ENCODE peak calls at places on chromosomes 5 and 9, in four cellular contexts. M is ovary, L is right atrium auricular region, Z is heart right ventricle. D is an unnamed sample. For H3K9me3, the result is how much of the 10 kb centered on the place peaks cover.

GRCh38 chr9:121268598-121269029 is 652 bp downstream of the GSN start:
- DNase-seq in M (no peak), L (no peak), Z (no peak), D (no peak)

GRCh38 chr5:11174601-11175000 is 413.6 kb upstream of the DAP start:
- DNase-seq in M (no peak), L (no peak), Z (no peak), D (no peak)

GRCh38 chr5:30401479-30402058 is 791.9 kb upstream of the CDH6 start:
- DNase-seq in Z (peak), L (no peak), M (no peak), D (no peak)

GRCh38 chr5:78447775-78448424 is 87.5 kb downstream of the SCAMP1 start:
- DNase-seq in L (no peak), M (no peak), Z (no peak), D (no peak)

GRCh38 chr5:79787448-79787847 is 97.8 kb downstream of the CMYA5 start:
- DNase-seq in M (no peak), Z (peak), L (no peak), D (no peak)

GRCh38 chr5:137635521-137635921 is 100.4 kb downstream of the KLHL3 start:
- DNase-seq in M (no peak), L (no peak), Z (no peak), D (no peak)

GRCh38 chr5:15026011-15026481 is 154.5 kb upstream of the ANKH start:
- DNase-seq in L (no peak), Z (no peak), M (no peak), D (peak)

GRCh38 chr5:123091988-123092583 is 3.0 kb downstream of the PRDM6 start:
- DNase-seq in L (no peak), Z (no peak), M (no peak), D (no peak)

GRCh38 chr9:18531127-18531526 is 57.2 kb downstream of the ADAMTSL1 start:
- DNase-seq in Z (no peak), M (no peak), L (no peak), D (no peak)

GRCh38 chr9:26462751-26463150 is 429.9 kb downstream of the CAAP1 start:
- DNase-seq in L (no peak), Z (no peak), M (no peak), D (no peak)

GRCh38 chr5:14753947-14754346 is 89.4 kb downstream of the OTULIN start:
- DNase-seq in Z (peak), M (no peak), L (no peak), D (no peak)

GRCh38 chr9:124297553-124297905 is 39.8 kb downstream of the NEK6 start:
- DNase-seq in M (peak), L (peak), Z (peak), D (peak)

GRCh38 chr5:67516959-67517358 is 320.4 kb upstream of the CD180 start:
- DNase-seq in L (no peak), M (no peak), Z (no peak), D (no peak)

GRCh38 chr5:10635257-10635860 is 71.5 kb downstream of the ANKRD33B start:
- DNase-seq in L (no peak), Z (no peak), M (no peak), D (no peak)

GRCh38 chr5:50328193-50328729 is 112.8 kb downstream of the EMB start:
- DNase-seq in Z (no peak), L (no peak), M (no peak), D (no peak)

GRCh38 chr5:80399553-80400239 is 8.2 kb upstream of the ZFYVE16 start:
- DNase-seq in M (no peak), Z (no peak), L (no peak), D (no peak)

GRCh38 chr5:100646011-100646410 is 110.8 kb downstream of the FAM174A start:
- DNase-seq in L (no peak), Z (no peak), M (no peak), D (no peak)

GRCh38 chr5:172334196-172334595 is 50.6 kb upstream of the UBTD2 start:
- DNase-seq in Z (no peak), M (no peak), L (no peak), D (no peak)

GRCh38 chr5:77312411-77312810 is 101.9 kb downstream of the PDE8B start:
- DNase-seq in M (no peak), L (no peak), Z (no peak), D (no peak)

GRCh38 chr9:77708416-77708815 is 60.3 kb upstream of the GNA14 start:
- DNase-seq in L (no peak), Z (no peak), M (no peak), D (no peak)

GRCh38 chr5:76413746-76414145 is 10.7 kb downstream of the IQGAP2 start:
- DNase-seq in Z (no peak), L (no peak), M (no peak), D (no peak)

GRCh38 chr9:124780060-124780756 is 3.3 kb downstream of the OLFML2A start:
- DNase-seq in Z (no peak), M (peak), L (peak), D (peak)

GRCh38 chr9:81375461-81376100 is 313.8 kb downstream of the TLE1 start:
- DNase-seq in Z (no peak), L (no peak), M (no peak), D (no peak)

GRCh38 chr9:81374881-81375280 is 314.5 kb downstream of the TLE1 start:
- DNase-seq in M (no peak), L (no peak), Z (peak), D (no peak)

GRCh38 chr9:81372628-81373191 is 316.6 kb downstream of the TLE1 start:
- DNase-seq in Z (peak), L (no peak), M (no peak), D (no peak)

GRCh38 chr9:81373294-81373693 is 316.1 kb downstream of the TLE1 start:
- DNase-seq in Z (peak), M (no peak), L (no peak), D (no peak)

DNA sequence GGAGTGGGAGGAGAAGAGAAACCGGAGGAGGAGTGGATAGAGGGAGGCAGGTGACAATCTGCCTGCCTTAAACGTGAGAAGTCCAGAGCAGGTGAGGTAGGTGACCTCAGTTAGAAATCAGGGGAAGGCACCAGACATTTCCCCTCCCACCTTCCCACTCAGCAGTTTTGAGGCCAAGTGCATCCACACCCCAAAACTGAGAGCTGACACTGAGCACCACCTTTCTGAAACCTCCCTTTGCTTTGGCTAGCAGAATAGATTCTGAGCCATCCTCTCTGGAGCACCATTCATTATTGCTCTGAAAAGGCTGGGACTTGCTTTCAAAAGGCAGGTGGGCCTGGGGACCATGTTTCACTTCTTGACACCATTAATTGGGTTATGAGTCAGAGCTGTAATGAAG is 314.9 kb downstream of the TLE1 start:
- DNase-seq in L (no peak), M (no peak), Z (no peak), D (no peak)
- H3K27ac ChIP-seq in L (no peak), M (no peak), Z (no peak), D (no peak)

GRCh38 chr5:141326088-141326854 is 4.0 kb upstream of the PCDHGA1 start:
- DNase-seq in Z (peak), L (no peak), M (peak), D (peak)
- H3K9me3 ChIP-seq in Z (under half), L (under half), M (under half), D (under half)

DNA sequence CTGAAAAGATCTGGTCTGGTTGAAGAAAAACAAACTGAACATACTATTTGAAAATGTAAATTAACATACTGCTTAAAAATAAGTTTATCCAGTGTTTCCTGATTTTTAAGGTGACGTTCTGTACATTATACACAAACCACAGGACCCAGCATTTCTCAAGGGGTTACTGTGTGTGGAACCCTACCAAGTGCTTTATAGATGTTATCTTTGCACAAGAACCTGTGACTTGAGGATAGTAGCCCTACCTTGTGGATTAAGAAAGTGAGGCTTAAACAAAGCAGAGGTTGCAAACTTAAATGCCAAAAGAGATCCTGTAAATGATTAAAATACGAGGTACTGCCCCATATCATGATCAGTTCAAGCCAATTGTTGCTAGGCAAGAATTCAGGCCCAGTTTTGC is 4.7 kb downstream of the KLF9 start:
- DNase-seq in L (peak), M (no peak), Z (no peak), D (no peak)
- H3K4me3 ChIP-seq in L (peak), M (peak), Z (peak), D (peak)

DNA sequence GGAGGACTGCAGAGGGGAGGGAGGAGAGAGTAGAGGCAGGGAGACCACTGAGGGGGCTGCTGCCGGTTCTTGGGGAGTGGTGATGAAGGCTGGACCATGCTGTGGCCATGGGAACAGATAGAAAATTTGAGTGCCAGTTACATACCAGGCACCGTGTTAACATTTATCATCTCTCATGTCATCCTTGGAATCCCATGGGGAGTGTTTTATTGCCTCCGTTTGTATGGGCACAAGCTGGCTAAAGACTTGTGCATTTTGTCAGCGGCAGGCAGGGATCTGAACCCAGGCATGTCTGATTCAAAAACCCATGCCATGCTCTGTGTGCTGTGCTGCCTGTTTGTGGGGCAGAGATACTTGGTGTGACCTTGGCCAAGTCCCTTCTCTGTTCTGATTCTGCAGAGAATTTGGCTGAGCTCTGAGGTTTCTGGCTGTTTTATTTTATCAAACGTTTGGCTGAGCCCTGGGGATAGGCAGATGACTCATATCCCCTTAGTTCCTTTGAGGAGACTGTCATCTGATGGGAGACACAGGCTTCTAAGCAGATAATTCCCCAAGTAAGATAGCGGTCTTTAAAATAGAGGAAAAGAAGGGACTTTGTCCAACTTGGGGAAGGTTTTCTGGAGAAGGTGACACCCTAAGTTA is 22.2 kb downstream of the COL27A1 start:
- DNase-seq in M (no peak), L (no peak), Z (no peak), D (peak)
- H3K27ac ChIP-seq in M (no peak), L (peak), Z (peak), D (peak)

GRCh38 chr5:179266291-179267070 is 78.8 kb downstream of the ADAMTS2 start:
- DNase-seq in M (peak), L (peak), Z (no peak), D (no peak)
- H3K9me3 ChIP-seq in M (under half), L (under half), Z (under half), D (under half)

GRCh38 chr5:543755-544674 is 19.8 kb upstream of the SLC9A3 start:
- DNase-seq in M (no peak), L (peak), Z (peak), D (peak)
- H3K4me3 ChIP-seq in M (no peak), L (no peak), Z (no peak), D (no peak)